ENCODE peak calls at places on chromosomes 6 and 20, in four cellular contexts. One of them, this sample, is unnamed.

GRCh38 chr6:3128381-3129108 is 10.0 kb downstream of the BPHL start:
- DNase-seq in IMR-90: no peak
- DNase-seq in GM12878: no peak
- DNase-seq in K562: no peak
- DNase-seq in this sample: no peak

GRCh38 chr6:80767808-80768207 is 661.3 kb downstream of the BCKDHB start:
- DNase-seq in IMR-90: peak
- DNase-seq in GM12878: no peak
- DNase-seq in K562: no peak
- DNase-seq in this sample: no peak

GRCh38 chr6:3426091-3426780 is 30.6 kb downstream of the SLC22A23 start:
- DNase-seq in IMR-90: no peak
- DNase-seq in GM12878: no peak
- DNase-seq in K562: no peak
- DNase-seq in this sample: no peak

GRCh38 chr6:131197716-131198115 is 62.4 kb downstream of the AKAP7 start:
- DNase-seq in IMR-90: no peak
- DNase-seq in GM12878: no peak
- DNase-seq in K562: no peak
- DNase-seq in this sample: no peak

GRCh38 chr6:31626952-31627351 is 6.4 kb downstream of the PRRC2A start:
- DNase-seq in IMR-90: no peak
- DNase-seq in GM12878: no peak
- DNase-seq in K562: no peak
- DNase-seq in this sample: no peak

GRCh38 chr6:170433163-170434095 is 119.7 kb downstream of the PSMB1 start:
- DNase-seq in IMR-90: no peak
- DNase-seq in GM12878: no peak
- DNase-seq in K562: no peak
- DNase-seq in this sample: no peak

GRCh38 chr20:34066476-34067090 is 45.5 kb downstream of the EIF2S2 start:
- DNase-seq in IMR-90: peak
- DNase-seq in GM12878: no peak
- DNase-seq in K562: no peak
- DNase-seq in this sample: no peak

GRCh38 chr6:7617954-7618764 is 28.2 kb downstream of the SNRNP48 start:
- DNase-seq in IMR-90: peak
- DNase-seq in GM12878: peak
- DNase-seq in K562: no peak
- DNase-seq in this sample: no peak

GRCh38 chr6:11043961-11044711 is at the start of gene ELOVL2:
- DNase-seq in IMR-90: peak
- DNase-seq in GM12878: no peak
- DNase-seq in K562: peak
- DNase-seq in this sample: peak

GRCh38 chr6:38185244-38185643 is 365.7 kb downstream of the ZFAND3 start:
- DNase-seq in IMR-90: no peak
- DNase-seq in GM12878: no peak
- DNase-seq in K562: no peak
- DNase-seq in this sample: no peak
- TF ChIP-seq CHD1 in IMR-90: no peak
- TF ChIP-seq CHD1 in GM12878: no peak
- TF ChIP-seq CHD1 in K562: no peak
- TF ChIP-seq CHD1 in this sample: no peak

GRCh38 chr20:46564241-46564957 is 13.9 kb upstream of the OCSTAMP start:
- DNase-seq in IMR-90: no peak
- DNase-seq in GM12878: no peak
- DNase-seq in K562: no peak
- DNase-seq in this sample: no peak

GRCh38 chr20:46563848-46564197 is 13.4 kb upstream of the OCSTAMP start:
- DNase-seq in IMR-90: no peak
- DNase-seq in GM12878: no peak
- DNase-seq in K562: no peak
- DNase-seq in this sample: no peak

GRCh38 chr20:46562009-46562372 is 11.5 kb upstream of the OCSTAMP start:
- DNase-seq in IMR-90: no peak
- DNase-seq in GM12878: no peak
- DNase-seq in K562: no peak
- DNase-seq in this sample: no peak

GRCh38 chr20:46563170-46563847 is 12.9 kb upstream of the OCSTAMP start:
- DNase-seq in IMR-90: no peak
- DNase-seq in GM12878: no peak
- DNase-seq in K562: peak
- DNase-seq in this sample: peak

GRCh38 chr20:46562373-46563169 is 12.1 kb upstream of the OCSTAMP start:
- DNase-seq in IMR-90: peak
- DNase-seq in GM12878: no peak
- DNase-seq in K562: peak
- DNase-seq in this sample: peak
- H3K4me3 ChIP-seq in IMR-90: peak
- H3K4me3 ChIP-seq in GM12878: no peak
- H3K4me3 ChIP-seq in K562: peak
- H3K4me3 ChIP-seq in this sample: peak

GRCh38 chr6:71726121-71726520 is 160.2 kb upstream of the RIMS1 start:
- DNase-seq in IMR-90: no peak
- DNase-seq in GM12878: no peak
- DNase-seq in K562: no peak
- DNase-seq in this sample: no peak
- TF ChIP-seq CHD1 in IMR-90: no peak
- TF ChIP-seq CHD1 in GM12878: no peak
- TF ChIP-seq CHD1 in K562: no peak
- TF ChIP-seq CHD1 in this sample: no peak

DNA sequence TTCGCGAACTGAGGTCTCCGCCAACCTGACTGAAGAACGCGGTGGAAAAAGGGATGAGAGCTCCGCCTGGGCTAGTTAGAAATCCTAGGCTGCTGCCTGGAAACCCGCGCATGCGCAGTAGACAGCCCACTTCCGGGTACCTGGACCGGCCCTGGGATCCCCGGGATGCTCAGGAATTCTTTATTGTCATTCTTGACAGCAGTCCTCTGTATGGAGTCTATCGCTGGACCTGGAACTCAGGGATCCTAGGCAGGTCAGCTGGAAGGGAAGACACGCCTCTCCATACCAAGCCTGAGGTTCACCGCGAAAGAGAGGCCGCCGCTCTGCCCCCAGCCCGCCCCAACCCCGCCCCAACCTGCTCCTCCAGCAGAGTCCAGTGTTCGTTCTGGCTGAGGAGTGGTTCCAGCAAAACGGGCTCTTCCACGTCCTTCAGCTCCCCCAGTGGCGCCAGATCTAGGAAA is 1379.2 kb upstream of the DEFB115 start:
- DNase-seq in IMR-90: no peak
- DNase-seq in GM12878: no peak
- DNase-seq in K562: peak
- DNase-seq in this sample: no peak
- H3K4me3 ChIP-seq in IMR-90: no peak
- H3K4me3 ChIP-seq in GM12878: no peak
- H3K4me3 ChIP-seq in K562: peak
- H3K4me3 ChIP-seq in this sample: no peak

This sample was measured in H1.